ENCODE peak calls at places on chromosomes 12 and 14, in six cellular contexts. O is CD8-positive, alpha-beta memory T cell; W is AML-193; V is fibroblast of villous mesenchyme; B is COLO829; Q is GM12891. N is an unnamed sample.

GRCh38 chr12:52566847-52567291 is 6.8 kb downstream of the KRT74 start:
- DNase-seq in O (peak; percentile 48), B (no peak), W (no peak), Q (no peak), V (no peak), N (no peak)

GRCh38 chr12:88870000-88870737 is 289.9 kb upstream of the KITLG start:
- DNase-seq in V (peak; percentile 65), B (no peak), Q (no peak), O (no peak), W (no peak), N (no peak)

GRCh38 chr12:32331133-32331532 is 68.2 kb upstream of the FGD4 start:
- DNase-seq in W (no peak), V (peak; percentile 72), Q (no peak), B (no peak), O (no peak), N (no peak)

GRCh38 chr14:97264516-97265230 is 467.5 kb downstream of the VRK1 start:
- DNase-seq in W (no peak), B (no peak), Q (no peak), O (no peak), V (no peak), N (no peak)

GRCh38 chr12:20474443-20474842 is 106.1 kb downstream of the PDE3A start:
- DNase-seq in O (no peak), V (no peak), W (no peak), B (no peak), Q (no peak), N (no peak)

GRCh38 chr12:41058266-41058665 is 129.9 kb upstream of the PDZRN4 start:
- DNase-seq in W (no peak), V (no peak), Q (no peak), B (no peak), O (no peak), N (no peak)

GRCh38 chr12:57552306-57552651 is 2.4 kb downstream of the KIF5A start:
- DNase-seq in O (no peak), W (no peak), V (no peak), Q (no peak), B (no peak), N (no peak)

GRCh38 chr14:73463411-73463810 is 5.1 kb upstream of the NUMB start:
- DNase-seq in W (peak; percentile 99), Q (no peak), V (peak; percentile 97), B (no peak), O (no peak), N (peak; percentile 20)

GRCh38 chr14:79573486-79573885 is 637.8 kb downstream of the DIO2 start:
- DNase-seq in Q (no peak), W (no peak), V (peak; percentile 37), B (no peak), O (no peak), N (no peak)

GRCh38 chr12:50633950-50634349 is 129.2 kb downstream of the DIP2B start:
- DNase-seq in O (no peak), W (no peak), V (no peak), Q (no peak), B (no peak), N (no peak)

GRCh38 chr14:46487582-46488350 is 163.8 kb downstream of the RPL10L start:
- DNase-seq in B (no peak), Q (no peak), W (no peak), O (no peak), V (no peak), N (no peak)

GRCh38 chr14:79842270-79842669 is 369.0 kb downstream of the DIO2 start:
- DNase-seq in O (no peak), B (no peak), V (peak; percentile 67), Q (no peak), W (no peak), N (no peak)

N was measured in activated T-helper 2 cell treated with anti-CD3 and anti-CD28 coated beads, Interferon-gamma antibody, Interleukin-2, Interleukin-4, amounts not matched to agents 10 μg/mL and 5 μg/mL and 100 μg/mL, durations not matched to agents 14 hours and 24 hours and 36 hours.